ENCODE peak calls at places on chromosomes 1 and 21, in eight cellular contexts. One of them, this sample, is unnamed.

GRCh38 chr1:58926177-58926576 is 142.3 kb upstream of the JUN start:
- DNase-seq in OCI-LY7: no peak
- DNase-seq in Calu3: no peak
- DNase-seq in CD4-positive, alpha-beta T cell: no peak
- DNase-seq in mucosa of descending colon: no peak
- DNase-seq in cardiac fibroblast: no peak
- DNase-seq in bronchial epithelial cell: no peak
- DNase-seq in HFF-Myc: no peak
- DNase-seq in this sample: no peak

GRCh38 chr1:93735722-93736121 is 54.1 kb upstream of the BCAR3 start:
- DNase-seq in cardiac fibroblast: peak
- DNase-seq in HFF-Myc: peak
- DNase-seq in OCI-LY7: no peak
- DNase-seq in Calu3: no peak
- DNase-seq in mucosa of descending colon: no peak
- DNase-seq in bronchial epithelial cell: peak
- DNase-seq in CD4-positive, alpha-beta T cell: no peak
- DNase-seq in this sample: no peak

GRCh38 chr1:214215583-214215982 is 65.4 kb upstream of the SMYD2 start:
- DNase-seq in cardiac fibroblast: no peak
- DNase-seq in HFF-Myc: no peak
- DNase-seq in OCI-LY7: no peak
- DNase-seq in CD4-positive, alpha-beta T cell: no peak
- DNase-seq in Calu3: no peak
- DNase-seq in bronchial epithelial cell: peak
- DNase-seq in mucosa of descending colon: no peak
- DNase-seq in this sample: no peak

GRCh38 chr1:84107955-84108354 is 36.1 kb upstream of the PRKACB start:
- DNase-seq in bronchial epithelial cell: no peak
- DNase-seq in cardiac fibroblast: no peak
- DNase-seq in CD4-positive, alpha-beta T cell: no peak
- DNase-seq in Calu3: no peak
- DNase-seq in mucosa of descending colon: no peak
- DNase-seq in OCI-LY7: no peak
- DNase-seq in HFF-Myc: no peak
- DNase-seq in this sample: no peak

GRCh38 chr1:203142684-203143408 is 15.3 kb downstream of the ADORA1 start:
- DNase-seq in mucosa of descending colon: no peak
- DNase-seq in OCI-LY7: no peak
- DNase-seq in HFF-Myc: no peak
- DNase-seq in Calu3: no peak
- DNase-seq in CD4-positive, alpha-beta T cell: no peak
- DNase-seq in bronchial epithelial cell: no peak
- DNase-seq in cardiac fibroblast: no peak
- DNase-seq in this sample: no peak

GRCh38 chr21:17931080-17931479 is 111.9 kb upstream of the C21orf91 start:
- DNase-seq in mucosa of descending colon: no peak
- DNase-seq in cardiac fibroblast: no peak
- DNase-seq in HFF-Myc: no peak
- DNase-seq in CD4-positive, alpha-beta T cell: no peak
- DNase-seq in bronchial epithelial cell: no peak
- DNase-seq in OCI-LY7: peak
- DNase-seq in Calu3: no peak
- DNase-seq in this sample: no peak

GRCh38 chr1:12518956-12519707 is 98.9 kb downstream of the DHRS3 start:
- DNase-seq in OCI-LY7: no peak
- DNase-seq in cardiac fibroblast: peak
- DNase-seq in bronchial epithelial cell: no peak
- DNase-seq in HFF-Myc: no peak
- DNase-seq in Calu3: no peak
- DNase-seq in CD4-positive, alpha-beta T cell: no peak
- DNase-seq in mucosa of descending colon: peak
- DNase-seq in this sample: no peak

GRCh38 chr21:35925497-35925896 is 134.8 kb downstream of the SETD4 start:
- DNase-seq in HFF-Myc: no peak
- DNase-seq in mucosa of descending colon: no peak
- DNase-seq in Calu3: peak
- DNase-seq in OCI-LY7: peak
- DNase-seq in cardiac fibroblast: peak
- DNase-seq in CD4-positive, alpha-beta T cell: no peak
- DNase-seq in bronchial epithelial cell: peak
- DNase-seq in this sample: no peak

GRCh38 chr1:198880818-198881597 is 242.2 kb downstream of the PTPRC start:
- DNase-seq in cardiac fibroblast: peak
- DNase-seq in bronchial epithelial cell: peak
- DNase-seq in CD4-positive, alpha-beta T cell: no peak
- DNase-seq in mucosa of descending colon: no peak
- DNase-seq in Calu3: peak
- DNase-seq in HFF-Myc: peak
- DNase-seq in OCI-LY7: no peak
- DNase-seq in this sample: no peak

GRCh38 chr21:44702111-44702972 is 5.4 kb downstream of the KRTAP10-12 start:
- DNase-seq in cardiac fibroblast: no peak
- DNase-seq in CD4-positive, alpha-beta T cell: no peak
- DNase-seq in Calu3: no peak
- DNase-seq in mucosa of descending colon: no peak
- DNase-seq in HFF-Myc: no peak
- DNase-seq in OCI-LY7: no peak
- DNase-seq in bronchial epithelial cell: no peak
- DNase-seq in this sample: no peak

GRCh38 chr21:45421846-45422775 is 17.1 kb downstream of the COL18A1 start:
- DNase-seq in bronchial epithelial cell: no peak
- DNase-seq in mucosa of descending colon: peak
- DNase-seq in HFF-Myc: no peak
- DNase-seq in Calu3: no peak
- DNase-seq in CD4-positive, alpha-beta T cell: no peak
- DNase-seq in OCI-LY7: no peak
- DNase-seq in cardiac fibroblast: no peak
- DNase-seq in this sample: no peak

GRCh38 chr1:225835752-225836151 is 25.8 kb downstream of the EPHX1 start:
- DNase-seq in OCI-LY7: no peak
- DNase-seq in HFF-Myc: no peak
- DNase-seq in Calu3: no peak
- DNase-seq in bronchial epithelial cell: no peak
- DNase-seq in mucosa of descending colon: no peak
- DNase-seq in cardiac fibroblast: peak
- DNase-seq in CD4-positive, alpha-beta T cell: no peak
- DNase-seq in this sample: no peak

GRCh38 chr1:212738330-212738729 is 38.7 kb upstream of the BATF3 start:
- DNase-seq in bronchial epithelial cell: no peak
- DNase-seq in OCI-LY7: no peak
- DNase-seq in Calu3: no peak
- DNase-seq in cardiac fibroblast: peak
- DNase-seq in CD4-positive, alpha-beta T cell: no peak
- DNase-seq in mucosa of descending colon: no peak
- DNase-seq in HFF-Myc: no peak
- DNase-seq in this sample: no peak

GRCh38 chr1:222987616-222988015 is 155.4 kb downstream of the TLR5 start:
- DNase-seq in cardiac fibroblast: no peak
- DNase-seq in Calu3: no peak
- DNase-seq in OCI-LY7: no peak
- DNase-seq in CD4-positive, alpha-beta T cell: no peak
- DNase-seq in mucosa of descending colon: no peak
- DNase-seq in HFF-Myc: no peak
- DNase-seq in bronchial epithelial cell: no peak
- DNase-seq in this sample: no peak
- TF ChIP-seq CTCF in cardiac fibroblast: no peak
- TF ChIP-seq CTCF in Calu3: no peak
- TF ChIP-seq CTCF in OCI-LY7: peak
- TF ChIP-seq CTCF in CD4-positive, alpha-beta T cell: no peak
- TF ChIP-seq CTCF in mucosa of descending colon: no peak
- TF ChIP-seq CTCF in HFF-Myc: no peak
- TF ChIP-seq CTCF in bronchial epithelial cell: no peak
- TF ChIP-seq CTCF in this sample: no peak

GRCh38 chr1:1313500-1314236 is 5.3 kb downstream of the PUSL1 start:
- DNase-seq in Calu3: no peak
- DNase-seq in HFF-Myc: no peak
- DNase-seq in mucosa of descending colon: no peak
- DNase-seq in cardiac fibroblast: no peak
- DNase-seq in CD4-positive, alpha-beta T cell: no peak
- DNase-seq in OCI-LY7: no peak
- DNase-seq in bronchial epithelial cell: no peak
- DNase-seq in this sample: no peak

GRCh38 chr1:1314237-1314586 is 5.8 kb downstream of the PUSL1 start:
- DNase-seq in mucosa of descending colon: no peak
- DNase-seq in Calu3: no peak
- DNase-seq in CD4-positive, alpha-beta T cell: no peak
- DNase-seq in cardiac fibroblast: no peak
- DNase-seq in HFF-Myc: no peak
- DNase-seq in bronchial epithelial cell: no peak
- DNase-seq in OCI-LY7: no peak
- DNase-seq in this sample: no peak

GRCh38 chr1:1311107-1312104 is 3.0 kb downstream of the PUSL1 start:
- DNase-seq in CD4-positive, alpha-beta T cell: no peak
- DNase-seq in bronchial epithelial cell: no peak
- DNase-seq in OCI-LY7: no peak
- DNase-seq in cardiac fibroblast: no peak
- DNase-seq in mucosa of descending colon: no peak
- DNase-seq in HFF-Myc: no peak
- DNase-seq in Calu3: no peak
- DNase-seq in this sample: no peak

GRCh38 chr1:1310476-1311053 is 2.2 kb downstream of the PUSL1 start:
- DNase-seq in CD4-positive, alpha-beta T cell: no peak
- DNase-seq in mucosa of descending colon: no peak
- DNase-seq in cardiac fibroblast: no peak
- DNase-seq in HFF-Myc: no peak
- DNase-seq in bronchial epithelial cell: no peak
- DNase-seq in Calu3: no peak
- DNase-seq in OCI-LY7: no peak
- DNase-seq in this sample: no peak

DNA sequence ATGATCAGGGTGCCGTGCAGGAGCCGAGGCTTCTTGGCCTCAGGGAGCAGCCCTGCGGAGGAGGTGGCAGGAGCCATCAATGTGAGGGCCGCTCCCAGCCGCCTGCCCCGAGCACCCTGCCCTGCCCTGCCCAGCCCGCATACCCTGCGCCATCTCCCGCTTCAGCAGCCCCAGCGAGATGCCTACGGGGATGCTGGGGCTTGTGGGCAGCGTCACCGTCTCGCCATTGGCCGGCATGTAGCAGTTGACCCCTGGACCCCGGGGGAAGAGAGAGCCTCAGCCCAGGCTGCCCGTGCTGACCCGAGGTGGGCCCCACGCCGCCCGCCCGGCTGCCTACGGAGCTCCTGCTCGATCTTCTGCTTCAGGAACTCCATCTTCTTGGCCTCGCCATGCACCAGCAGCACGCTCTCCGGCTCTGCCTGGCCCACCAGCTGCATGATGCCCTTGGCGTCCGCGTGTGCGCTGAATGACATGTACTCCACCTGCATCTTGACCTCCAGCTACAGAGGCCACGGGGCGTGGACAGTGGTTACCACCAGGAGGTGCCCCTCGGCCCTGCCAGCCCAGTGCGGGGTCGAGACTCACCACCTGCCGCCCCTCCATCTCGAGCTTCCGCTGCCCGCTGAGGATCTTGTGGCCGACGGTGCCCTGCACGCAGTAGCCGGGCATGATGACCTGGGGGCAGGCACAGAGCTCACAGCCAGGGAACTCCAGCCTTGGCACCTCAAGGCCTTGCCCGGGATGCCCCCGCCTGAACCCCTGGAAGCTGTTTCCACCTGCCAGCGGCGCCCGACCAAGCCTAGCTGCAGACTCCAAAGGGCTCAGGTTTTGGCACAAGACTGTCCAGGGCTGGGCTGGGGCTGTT is 4.3 kb downstream of the PUSL1 start:
- DNase-seq in bronchial epithelial cell: no peak
- DNase-seq in mucosa of descending colon: no peak
- DNase-seq in HFF-Myc: no peak
- DNase-seq in Calu3: no peak
- DNase-seq in OCI-LY7: no peak
- DNase-seq in CD4-positive, alpha-beta T cell: no peak
- DNase-seq in cardiac fibroblast: no peak
- DNase-seq in this sample: no peak
- TF ChIP-seq CTCF in bronchial epithelial cell: no peak
- TF ChIP-seq CTCF in mucosa of descending colon: no peak
- TF ChIP-seq CTCF in HFF-Myc: no peak
- TF ChIP-seq CTCF in Calu3: no peak
- TF ChIP-seq CTCF in OCI-LY7: no peak
- TF ChIP-seq CTCF in CD4-positive, alpha-beta T cell: no peak
- TF ChIP-seq CTCF in cardiac fibroblast: no peak
- TF ChIP-seq CTCF in this sample: no peak

GRCh38 chr1:50333595-50333974 is 89.7 kb downstream of the DMRTA2 start:
- DNase-seq in bronchial epithelial cell: no peak
- DNase-seq in OCI-LY7: peak
- DNase-seq in Calu3: peak
- DNase-seq in mucosa of descending colon: peak
- DNase-seq in cardiac fibroblast: peak
- DNase-seq in HFF-Myc: no peak
- DNase-seq in CD4-positive, alpha-beta T cell: peak
- DNase-seq in this sample: peak

GRCh38 chr1:50326026-50326425 is 97.2 kb downstream of the DMRTA2 start:
- DNase-seq in HFF-Myc: no peak
- DNase-seq in Calu3: no peak
- DNase-seq in CD4-positive, alpha-beta T cell: no peak
- DNase-seq in OCI-LY7: no peak
- DNase-seq in mucosa of descending colon: no peak
- DNase-seq in cardiac fibroblast: no peak
- DNase-seq in bronchial epithelial cell: no peak
- DNase-seq in this sample: no peak

GRCh38 chr1:50328552-50328951 is 94.7 kb downstream of the DMRTA2 start:
- DNase-seq in CD4-positive, alpha-beta T cell: no peak
- DNase-seq in HFF-Myc: no peak
- DNase-seq in OCI-LY7: no peak
- DNase-seq in bronchial epithelial cell: no peak
- DNase-seq in Calu3: no peak
- DNase-seq in cardiac fibroblast: no peak
- DNase-seq in mucosa of descending colon: no peak
- DNase-seq in this sample: no peak

GRCh38 chr1:50332941-50333594 is 90.2 kb downstream of the DMRTA2 start:
- DNase-seq in Calu3: peak
- DNase-seq in OCI-LY7: peak
- DNase-seq in bronchial epithelial cell: no peak
- DNase-seq in mucosa of descending colon: peak
- DNase-seq in CD4-positive, alpha-beta T cell: peak
- DNase-seq in HFF-Myc: peak
- DNase-seq in cardiac fibroblast: peak
- DNase-seq in this sample: peak

GRCh38 chr1:50329332-50329932 is 93.8 kb downstream of the DMRTA2 start:
- DNase-seq in bronchial epithelial cell: peak
- DNase-seq in CD4-positive, alpha-beta T cell: no peak
- DNase-seq in OCI-LY7: no peak
- DNase-seq in cardiac fibroblast: no peak
- DNase-seq in mucosa of descending colon: peak
- DNase-seq in HFF-Myc: no peak
- DNase-seq in Calu3: peak
- DNase-seq in this sample: no peak
- TF ChIP-seq CTCF in bronchial epithelial cell: no peak
- TF ChIP-seq CTCF in CD4-positive, alpha-beta T cell: no peak
- TF ChIP-seq CTCF in OCI-LY7: peak
- TF ChIP-seq CTCF in cardiac fibroblast: no peak
- TF ChIP-seq CTCF in mucosa of descending colon: no peak
- TF ChIP-seq CTCF in HFF-Myc: no peak
- TF ChIP-seq CTCF in Calu3: no peak
- TF ChIP-seq CTCF in this sample: no peak

DNA sequence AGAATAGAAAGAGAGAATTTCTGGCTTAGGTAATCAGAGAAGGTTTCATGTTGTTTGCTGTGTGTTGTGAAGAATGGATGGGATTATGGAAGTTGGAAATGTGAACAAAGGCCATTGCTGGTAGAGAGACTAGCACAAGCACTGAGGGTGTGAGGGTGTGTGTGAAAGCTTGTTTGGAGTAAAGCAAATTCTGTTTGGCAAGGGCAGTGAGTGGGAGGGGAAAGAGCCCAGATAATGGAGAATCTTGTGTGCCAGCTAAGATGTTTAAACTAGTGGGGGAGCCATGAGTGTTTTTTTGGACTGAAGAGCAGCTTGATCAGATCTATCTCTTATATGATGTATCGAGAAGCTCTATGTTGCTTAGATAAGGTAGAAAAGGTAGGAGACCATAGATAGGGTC is 107.1 kb downstream of the DISP1 start:
- DNase-seq in CD4-positive, alpha-beta T cell: no peak
- DNase-seq in cardiac fibroblast: peak
- DNase-seq in Calu3: no peak
- DNase-seq in mucosa of descending colon: no peak
- DNase-seq in OCI-LY7: no peak
- DNase-seq in HFF-Myc: no peak
- DNase-seq in bronchial epithelial cell: no peak
- DNase-seq in this sample: no peak
- TF ChIP-seq CTCF in CD4-positive, alpha-beta T cell: no peak
- TF ChIP-seq CTCF in cardiac fibroblast: no peak
- TF ChIP-seq CTCF in Calu3: no peak
- TF ChIP-seq CTCF in mucosa of descending colon: no peak
- TF ChIP-seq CTCF in OCI-LY7: no peak
- TF ChIP-seq CTCF in HFF-Myc: no peak
- TF ChIP-seq CTCF in bronchial epithelial cell: no peak
- TF ChIP-seq CTCF in this sample: no peak

This sample was measured in neural crest cell.